ENCODE peak calls at places on chromosomes 7 and 10, in five cellular contexts. Z, S, I, P and T are unnamed samples.

GRCh38 chr7:31443457-31443856 is 70.4 kb upstream of the ITPRID1 start:
- DNase-seq in Z (peak; percentile 45), S (no peak), I (peak; percentile 42), P (peak; percentile 44), T (peak; percentile 45)

GRCh38 chr10:88389456-88389855 is 193.7 kb downstream of the RNLS start:
- DNase-seq in Z (peak; percentile 73), S (no peak), I (no peak), P (peak; percentile 69), T (no peak)

GRCh38 chr10:118870467-118871243 is 115.9 kb upstream of the CACUL1 start:
- DNase-seq in Z (peak; percentile 39), S (no peak), I (no peak), P (peak; percentile 88), T (no peak)

GRCh38 chr7:51274955-51275354 is 41.7 kb downstream of the COBL start:
- DNase-seq in Z (no peak), S (no peak), I (no peak), P (no peak), T (no peak)

GRCh38 chr10:48331436-48331835 is 25.0 kb downstream of the MAPK8 start:
- DNase-seq in Z (no peak), S (no peak), I (no peak), P (no peak), T (no peak)

GRCh38 chr10:72260588-72261322 is 13.0 kb upstream of the DDIT4 start:
- DNase-seq in Z (peak; percentile 62), S (peak; percentile 93), I (peak; percentile 97), P (peak; percentile 91), T (peak; percentile 97)

GRCh38 chr10:73647211-73647874 is 6.1 kb upstream of the MYOZ1 start:
- DNase-seq in Z (no peak), S (peak; percentile 82), I (peak; percentile 92), P (no peak), T (peak; percentile 81)

GRCh38 chr10:132331259-132331955 is 586 bp upstream of the LRRC27 start:
- DNase-seq in Z (no peak), S (no peak), I (no peak), P (no peak), T (no peak)

GRCh38 chr10:88974446-88975376 is 15.9 kb upstream of the FAS start:
- DNase-seq in Z (peak; percentile 44), S (no peak), I (no peak), P (peak; percentile 57), T (no peak)

GRCh38 chr7:1662101-1662500 is 8.0 kb upstream of the ELFN1 start:
- DNase-seq in Z (no peak), S (no peak), I (peak; percentile 26), P (no peak), T (no peak)

GRCh38 chr7:137006293-137006692 is 137.8 kb downstream of the CHRM2 start:
- DNase-seq in Z (peak; percentile 87), S (no peak), I (no peak), P (peak; percentile 56), T (no peak)

GRCh38 chr7:1946461-1947450 is 276.7 kb downstream of the ELFN1 start:
- DNase-seq in Z (no peak), S (no peak), I (no peak), P (no peak), T (no peak)

GRCh38 chr7:41599760-41600159 is 103.1 kb downstream of the INHBA start:
- DNase-seq in Z (no peak), S (peak; percentile 58), I (peak; percentile 72), P (no peak), T (no peak)

GRCh38 chr10:31554556-31554955 is 235.5 kb downstream of the ZEB1 start:
- DNase-seq in Z (peak; percentile 85), S (no peak), I (no peak), P (peak; percentile 87), T (no peak)

GRCh38 chr7:37208528-37208927 is 240.1 kb downstream of the ELMO1 start:
- DNase-seq in Z (peak; percentile 62), S (no peak), I (peak; percentile 44), P (peak; percentile 82), T (peak; percentile 17)

GRCh38 chr7:150954201-150954985 is 23.7 kb downstream of the KCNH2 start:
- DNase-seq in Z (no peak), S (no peak), I (no peak), P (no peak), T (no peak)

GRCh38 chr10:130354555-130354954 is 218.4 kb downstream of the GLRX3 start:
- DNase-seq in Z (no peak), S (no peak), I (no peak), P (no peak), T (no peak)

GRCh38 chr10:17060289-17060688 is 69.3 kb downstream of the CUBN start:
- DNase-seq in Z (no peak), S (no peak), I (no peak), P (no peak), T (no peak)

GRCh38 chr7:50632561-50633413 is 67.6 kb upstream of the DDC start:
- DNase-seq in Z (peak; percentile 50), S (peak; percentile 21), I (peak; percentile 78), P (peak; percentile 81), T (no peak)

GRCh38 chr10:118594392-118595063 is 920 bp downstream of the PRLHR start:
- DNase-seq in Z (peak; percentile 21), S (peak; percentile 93), I (peak; percentile 97), P (peak; percentile 22), T (peak; percentile 92)

GRCh38 chr7:142925413-142925812 is 8.1 kb downstream of the TRPV5 start:
- DNase-seq in Z (no peak), S (peak; percentile 23), I (peak; percentile 73), P (no peak), T (no peak)

GRCh38 chr10:47182934-47183725 is 116.9 kb upstream of the GDF10 start:
- DNase-seq in Z (no peak), S (no peak), I (no peak), P (no peak), T (no peak)

GRCh38 chr7:159033956-159034938 is 110.4 kb downstream of the VIPR2 start:
- DNase-seq in Z (no peak), S (no peak), I (no peak), P (no peak), T (no peak)

GRCh38 chr10:114427124-114427852 is 23.0 kb upstream of the AFAP1L2 start:
- DNase-seq in Z (no peak), S (no peak), I (no peak), P (no peak), T (no peak)

GRCh38 chr7:501526-501925 is 18.1 kb downstream of the PDGFA start:
- DNase-seq in Z (no peak), S (no peak), I (no peak), P (no peak), T (no peak)

GRCh38 chr7:134804351-134804750 is 24.9 kb downstream of the CALD1 start:
- DNase-seq in Z (peak; percentile 69), S (no peak), I (no peak), P (no peak), T (no peak)

GRCh38 chr7:143351574-143351973 is 10.9 kb downstream of the FAM131B start:
- DNase-seq in Z (no peak), S (no peak), I (no peak), P (no peak), T (no peak)

GRCh38 chr10:10533417-10533816 is 484.3 kb upstream of the CELF2 start:
- DNase-seq in Z (peak; percentile 49), S (no peak), I (no peak), P (peak; percentile 63), T (no peak)

GRCh38 chr7:157428554-157428945 is 91.7 kb downstream of the DNAJB6 start:
- DNase-seq in Z (no peak), S (no peak), I (no peak), P (no peak), T (no peak)
- H3K14ac ChIP-seq in Z (no peak overlapping the region), S (no peak overlapping the region), I (no peak overlapping the region), P (no peak overlapping the region), T (no peak overlapping the region)

GRCh38 chr10:52949899-52950298 is 177.3 kb upstream of the MBL2 start:
- DNase-seq in Z (no peak), S (no peak), I (peak; percentile 69), P (no peak), T (no peak)

GRCh38 chr10:52954407-52954806 is 181.8 kb upstream of the MBL2 start:
- DNase-seq in Z (no peak), S (no peak), I (no peak), P (no peak), T (no peak)

GRCh38 chr10:52951819-52952218 is 179.2 kb upstream of the MBL2 start:
- DNase-seq in Z (peak; percentile 57), S (peak; percentile 74), I (peak; percentile 82), P (peak; percentile 60), T (peak; percentile 24)

GRCh38 chr10:52952391-52953079 is 180.0 kb upstream of the MBL2 start:
- DNase-seq in Z (no peak), S (no peak), I (no peak), P (no peak), T (no peak)

DNA sequence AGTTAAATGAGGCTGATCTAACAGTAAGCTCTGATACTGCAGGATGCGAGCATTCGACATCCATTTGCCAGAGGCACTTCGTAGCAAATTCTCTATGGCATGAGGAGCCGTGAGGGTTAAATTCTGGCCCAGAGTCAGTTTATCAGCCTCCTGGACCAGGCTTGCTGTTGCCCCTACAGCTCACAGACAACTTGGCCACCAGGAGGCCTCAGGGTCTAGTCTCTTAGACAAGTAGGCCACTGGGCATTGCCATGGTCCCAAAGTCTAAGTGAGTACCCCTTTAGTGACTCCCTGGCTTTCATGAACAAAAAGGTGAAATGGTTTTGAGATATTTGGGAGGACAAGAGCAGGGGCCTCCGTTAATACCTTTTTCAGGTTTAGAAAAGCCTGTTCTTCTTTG is 178.0 kb upstream of the MBL2 start:
- DNase-seq in Z (no peak), S (no peak), I (peak; percentile 57), P (no peak), T (no peak)
- H3K4ac ChIP-seq in Z (no peak overlapping the region), S (no peak overlapping the region), I (no peak overlapping the region), P (no peak overlapping the region), T (no peak overlapping the region)

GRCh38 chr10:4661572-4662255 is 164.3 kb upstream of the AKR1E2 start:
- DNase-seq in Z (no peak), S (no peak), I (no peak), P (peak; percentile 25), T (no peak)

GRCh38 chr10:4662576-4663161 is 163.3 kb upstream of the AKR1E2 start:
- DNase-seq in Z (no peak), S (no peak), I (no peak), P (peak; percentile 70), T (no peak)

GRCh38 chr10:4655406-4655805 is 170.6 kb upstream of the AKR1E2 start:
- DNase-seq in Z (no peak), S (no peak), I (no peak), P (no peak), T (no peak)

GRCh38 chr10:4656576-4657194 is 169.3 kb upstream of the AKR1E2 start:
- DNase-seq in Z (peak; percentile 67), S (no peak), I (peak; percentile 42), P (peak; percentile 73), T (peak; percentile 51)

GRCh38 chr10:4658777-4659176 is 167.2 kb upstream of the AKR1E2 start:
- DNase-seq in Z (no peak), S (no peak), I (no peak), P (no peak), T (no peak)
- H2BK15ac ChIP-seq in Z (peak overlapping the region; percentile 58), S (no peak overlapping the region), I (no peak overlapping the region), P (no peak overlapping the region), T (no peak overlapping the region)

DNA sequence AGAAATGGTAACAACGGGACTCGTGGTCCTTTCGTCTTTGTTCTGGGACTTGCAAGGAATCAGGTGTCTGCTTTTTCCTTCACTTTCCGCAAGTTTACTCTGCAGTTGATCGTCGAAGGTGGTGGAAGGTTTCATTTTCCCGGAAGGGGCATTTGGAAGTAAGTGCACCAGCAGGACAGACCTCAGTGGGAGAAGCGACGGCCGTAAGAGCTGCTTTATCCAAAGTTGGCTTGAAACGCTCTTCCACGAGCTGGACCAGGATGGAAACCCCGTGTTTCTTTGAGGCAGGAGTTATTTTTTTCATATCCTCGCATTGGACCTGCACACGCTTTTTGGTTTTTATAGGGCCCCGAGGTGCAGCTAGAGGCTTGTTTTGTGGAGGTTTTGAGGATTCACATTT is 1.2 kb downstream of the BRI3 start:
- DNase-seq in Z (no peak), S (no peak), I (no peak), P (peak; percentile 31), T (no peak)
- H3K14ac ChIP-seq in Z (peak overlapping the region; percentile 86), S (no peak overlapping the region), I (no peak overlapping the region), P (no peak overlapping the region), T (no peak overlapping the region)